ENCODE peak calls at places on chromosomes 16 and 17, in nine cellular contexts. One of them, this sample, is unnamed.

GRCh38 chr17:76940738-76941350 is 72.6 kb downstream of the MGAT5B start:
- DNase-seq in omental fat pad: no peak
- DNase-seq in tibial artery: no peak
- DNase-seq in adrenal gland: no peak
- DNase-seq in left ventricle myocardium inferior: no peak
- DNase-seq in colonic mucosa: no peak
- DNase-seq in stomach: no peak
- DNase-seq in Peyer's patch: no peak
- DNase-seq in astrocyte: no peak
- DNase-seq in this sample: no peak

GRCh38 chr17:45719335-45720071 is 64.6 kb upstream of the CRHR1 start:
- DNase-seq in omental fat pad: no peak
- DNase-seq in tibial artery: no peak
- DNase-seq in adrenal gland: no peak
- DNase-seq in left ventricle myocardium inferior: no peak
- DNase-seq in colonic mucosa: no peak
- DNase-seq in stomach: no peak
- DNase-seq in Peyer's patch: no peak
- DNase-seq in astrocyte: peak
- DNase-seq in this sample: no peak

GRCh38 chr17:73343168-73343634 is 31.4 kb upstream of the CDC42EP4 start:
- DNase-seq in omental fat pad: no peak
- DNase-seq in tibial artery: peak
- DNase-seq in adrenal gland: no peak
- DNase-seq in left ventricle myocardium inferior: peak
- DNase-seq in colonic mucosa: no peak
- DNase-seq in stomach: no peak
- DNase-seq in Peyer's patch: no peak
- DNase-seq in astrocyte: peak
- DNase-seq in this sample: peak

GRCh38 chr17:9886141-9886930 is 18.7 kb downstream of the RCVRN start:
- DNase-seq in omental fat pad: no peak
- DNase-seq in tibial artery: no peak
- DNase-seq in adrenal gland: no peak
- DNase-seq in left ventricle myocardium inferior: no peak
- DNase-seq in colonic mucosa: no peak
- DNase-seq in stomach: no peak
- DNase-seq in Peyer's patch: no peak
- DNase-seq in astrocyte: no peak
- DNase-seq in this sample: no peak

GRCh38 chr17:45029096-45029495 is 22.3 kb downstream of the DCAKD start:
- DNase-seq in omental fat pad: no peak
- DNase-seq in tibial artery: no peak
- DNase-seq in adrenal gland: no peak
- DNase-seq in left ventricle myocardium inferior: no peak
- DNase-seq in colonic mucosa: no peak
- DNase-seq in stomach: no peak
- DNase-seq in Peyer's patch: no peak
- DNase-seq in astrocyte: no peak
- DNase-seq in this sample: no peak

GRCh38 chr16:11100239-11100750 is 155.7 kb downstream of the SOCS1 start:
- DNase-seq in omental fat pad: no peak
- DNase-seq in tibial artery: peak
- DNase-seq in adrenal gland: peak
- DNase-seq in left ventricle myocardium inferior: peak
- DNase-seq in colonic mucosa: no peak
- DNase-seq in stomach: peak
- DNase-seq in Peyer's patch: peak
- DNase-seq in astrocyte: peak
- DNase-seq in this sample: no peak

GRCh38 chr16:70691223-70692129 is 5.6 kb upstream of the MTSS2 start:
- DNase-seq in omental fat pad: peak
- DNase-seq in tibial artery: peak
- DNase-seq in adrenal gland: peak
- DNase-seq in left ventricle myocardium inferior: peak
- DNase-seq in colonic mucosa: peak
- DNase-seq in stomach: peak
- DNase-seq in Peyer's patch: peak
- DNase-seq in astrocyte: peak
- DNase-seq in this sample: no peak

GRCh38 chr17:80979547-80980378 is 11.9 kb upstream of the CHMP6 start:
- DNase-seq in omental fat pad: no peak
- DNase-seq in tibial artery: no peak
- DNase-seq in adrenal gland: no peak
- DNase-seq in left ventricle myocardium inferior: no peak
- DNase-seq in colonic mucosa: no peak
- DNase-seq in stomach: no peak
- DNase-seq in Peyer's patch: no peak
- DNase-seq in astrocyte: no peak
- DNase-seq in this sample: no peak

GRCh38 chr16:17435324-17435723 is 35.4 kb downstream of the XYLT1 start:
- DNase-seq in omental fat pad: no peak
- DNase-seq in tibial artery: no peak
- DNase-seq in adrenal gland: no peak
- DNase-seq in left ventricle myocardium inferior: no peak
- DNase-seq in colonic mucosa: no peak
- DNase-seq in stomach: no peak
- DNase-seq in Peyer's patch: no peak
- DNase-seq in astrocyte: no peak
- DNase-seq in this sample: no peak

GRCh38 chr17:40540448-40540847 is 24.8 kb downstream of the CCR7 start:
- DNase-seq in omental fat pad: no peak
- DNase-seq in tibial artery: peak
- DNase-seq in adrenal gland: no peak
- DNase-seq in left ventricle myocardium inferior: no peak
- DNase-seq in colonic mucosa: no peak
- DNase-seq in stomach: no peak
- DNase-seq in Peyer's patch: no peak
- DNase-seq in astrocyte: no peak
- DNase-seq in this sample: no peak

GRCh38 chr17:81359218-81359617 is 36.0 kb upstream of the BAHCC1 start:
- DNase-seq in omental fat pad: no peak
- DNase-seq in tibial artery: no peak
- DNase-seq in adrenal gland: no peak
- DNase-seq in left ventricle myocardium inferior: no peak
- DNase-seq in colonic mucosa: no peak
- DNase-seq in stomach: no peak
- DNase-seq in Peyer's patch: no peak
- DNase-seq in astrocyte: no peak
- DNase-seq in this sample: no peak

GRCh38 chr16:4008116-4008515 is 108.1 kb downstream of the ADCY9 start:
- DNase-seq in omental fat pad: no peak
- DNase-seq in tibial artery: no peak
- DNase-seq in adrenal gland: no peak
- DNase-seq in left ventricle myocardium inferior: no peak
- DNase-seq in colonic mucosa: no peak
- DNase-seq in stomach: no peak
- DNase-seq in Peyer's patch: no peak
- DNase-seq in astrocyte: no peak
- DNase-seq in this sample: no peak

GRCh38 chr17:58692239-58693055 is at the start of gene RAD51C:
- DNase-seq in omental fat pad: peak
- DNase-seq in tibial artery: peak
- DNase-seq in adrenal gland: peak
- DNase-seq in left ventricle myocardium inferior: peak
- DNase-seq in colonic mucosa: peak
- DNase-seq in stomach: peak
- DNase-seq in Peyer's patch: peak
- DNase-seq in astrocyte: peak
- DNase-seq in this sample: peak

GRCh38 chr17:80899402-80900268 is 92.0 kb upstream of the CHMP6 start:
- DNase-seq in omental fat pad: no peak
- DNase-seq in tibial artery: no peak
- DNase-seq in adrenal gland: peak
- DNase-seq in left ventricle myocardium inferior: no peak
- DNase-seq in colonic mucosa: no peak
- DNase-seq in stomach: peak
- DNase-seq in Peyer's patch: no peak
- DNase-seq in astrocyte: no peak
- DNase-seq in this sample: peak

GRCh38 chr17:42286411-42287295 is 1.6 kb upstream of the STAT5A start:
- DNase-seq in omental fat pad: peak
- DNase-seq in tibial artery: peak
- DNase-seq in adrenal gland: peak
- DNase-seq in left ventricle myocardium inferior: peak
- DNase-seq in colonic mucosa: peak
- DNase-seq in stomach: peak
- DNase-seq in Peyer's patch: peak
- DNase-seq in astrocyte: no peak
- DNase-seq in this sample: no peak

GRCh38 chr17:17269926-17270773 is 10.9 kb downstream of the COPS3 start:
- DNase-seq in omental fat pad: no peak
- DNase-seq in tibial artery: no peak
- DNase-seq in adrenal gland: no peak
- DNase-seq in left ventricle myocardium inferior: no peak
- DNase-seq in colonic mucosa: no peak
- DNase-seq in stomach: no peak
- DNase-seq in Peyer's patch: no peak
- DNase-seq in astrocyte: no peak
- DNase-seq in this sample: no peak

GRCh38 chr17:17280613-17281549 is at the start of gene COPS3:
- DNase-seq in omental fat pad: peak
- DNase-seq in tibial artery: peak
- DNase-seq in adrenal gland: peak
- DNase-seq in left ventricle myocardium inferior: peak
- DNase-seq in colonic mucosa: peak
- DNase-seq in stomach: peak
- DNase-seq in Peyer's patch: peak
- DNase-seq in astrocyte: peak
- DNase-seq in this sample: peak

GRCh38 chr17:17275991-17276390 is 5.1 kb downstream of the COPS3 start:
- DNase-seq in omental fat pad: no peak
- DNase-seq in tibial artery: no peak
- DNase-seq in adrenal gland: no peak
- DNase-seq in left ventricle myocardium inferior: no peak
- DNase-seq in colonic mucosa: no peak
- DNase-seq in stomach: no peak
- DNase-seq in Peyer's patch: peak
- DNase-seq in astrocyte: no peak
- DNase-seq in this sample: no peak
- TF ChIP-seq CTCF in omental fat pad: no peak
- TF ChIP-seq CTCF in tibial artery: no peak
- TF ChIP-seq CTCF in adrenal gland: no peak
- TF ChIP-seq CTCF in left ventricle myocardium inferior: no peak
- TF ChIP-seq CTCF in colonic mucosa: no peak
- TF ChIP-seq CTCF in stomach: no peak
- TF ChIP-seq CTCF in Peyer's patch: no peak
- TF ChIP-seq CTCF in astrocyte: no peak
- TF ChIP-seq CTCF in this sample: no peak

DNA sequence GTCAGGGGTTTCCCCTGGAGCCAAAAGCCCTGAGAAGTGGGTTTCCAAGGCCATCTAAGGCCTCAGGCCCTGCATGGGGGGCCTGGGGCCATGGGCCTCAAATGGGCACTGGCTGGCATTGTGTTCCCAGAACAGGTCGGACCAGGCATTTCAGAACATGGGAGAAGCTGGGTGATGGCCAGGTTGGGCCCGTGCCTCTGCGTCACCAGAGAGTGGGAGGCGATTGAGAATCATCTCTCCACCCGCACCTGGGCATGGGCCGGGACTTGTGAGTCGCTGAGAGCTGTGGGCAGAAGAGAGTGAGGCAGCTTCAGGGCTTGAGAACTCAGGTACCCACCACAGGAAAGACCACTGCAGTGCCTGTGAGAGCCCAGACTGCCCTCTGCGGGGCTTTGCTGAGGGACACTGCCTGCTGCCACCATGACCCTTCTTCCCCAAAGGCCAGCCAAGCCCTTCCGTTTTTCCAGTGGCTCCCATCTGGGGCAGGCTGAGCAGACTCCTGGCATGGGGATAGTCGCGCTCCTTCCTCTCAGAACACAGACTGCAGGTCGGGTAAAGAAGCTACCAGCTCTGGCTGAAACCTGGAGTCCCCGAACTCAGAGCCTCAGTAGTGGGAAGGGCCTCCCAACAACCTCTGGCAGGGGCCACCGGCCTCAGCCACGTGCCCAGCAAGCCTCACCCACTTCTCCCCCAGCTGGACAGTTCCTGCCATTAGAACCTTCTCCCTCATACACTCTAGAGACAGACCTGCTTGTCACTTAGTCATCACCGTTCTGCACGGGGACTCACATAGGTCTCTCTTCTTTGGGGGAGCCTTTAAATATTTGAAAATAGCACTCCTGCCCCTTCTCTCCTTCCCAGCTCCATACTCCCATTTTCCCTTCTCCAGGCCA is 1.6 kb downstream of the RAB11FIP4 start:
- DNase-seq in omental fat pad: no peak
- DNase-seq in tibial artery: peak
- DNase-seq in adrenal gland: no peak
- DNase-seq in left ventricle myocardium inferior: no peak
- DNase-seq in colonic mucosa: no peak
- DNase-seq in stomach: peak
- DNase-seq in Peyer's patch: peak
- DNase-seq in astrocyte: no peak
- DNase-seq in this sample: no peak
- TF ChIP-seq CTCF in omental fat pad: no peak
- TF ChIP-seq CTCF in tibial artery: no peak
- TF ChIP-seq CTCF in adrenal gland: no peak
- TF ChIP-seq CTCF in left ventricle myocardium inferior: no peak
- TF ChIP-seq CTCF in colonic mucosa: no peak
- TF ChIP-seq CTCF in stomach: no peak
- TF ChIP-seq CTCF in Peyer's patch: no peak
- TF ChIP-seq CTCF in astrocyte: no peak
- TF ChIP-seq CTCF in this sample: no peak

GRCh38 chr16:69339289-69340094 is at the start of the genes COG8 and NIP7:
- DNase-seq in omental fat pad: peak
- DNase-seq in tibial artery: peak
- DNase-seq in adrenal gland: peak
- DNase-seq in left ventricle myocardium inferior: peak
- DNase-seq in colonic mucosa: peak
- DNase-seq in stomach: peak
- DNase-seq in Peyer's patch: peak
- DNase-seq in astrocyte: peak
- DNase-seq in this sample: peak
- TF ChIP-seq CTCF in omental fat pad: peak
- TF ChIP-seq CTCF in tibial artery: peak
- TF ChIP-seq CTCF in adrenal gland: peak
- TF ChIP-seq CTCF in left ventricle myocardium inferior: peak
- TF ChIP-seq CTCF in colonic mucosa: peak
- TF ChIP-seq CTCF in stomach: no peak
- TF ChIP-seq CTCF in Peyer's patch: peak
- TF ChIP-seq CTCF in astrocyte: peak
- TF ChIP-seq CTCF in this sample: peak

DNA sequence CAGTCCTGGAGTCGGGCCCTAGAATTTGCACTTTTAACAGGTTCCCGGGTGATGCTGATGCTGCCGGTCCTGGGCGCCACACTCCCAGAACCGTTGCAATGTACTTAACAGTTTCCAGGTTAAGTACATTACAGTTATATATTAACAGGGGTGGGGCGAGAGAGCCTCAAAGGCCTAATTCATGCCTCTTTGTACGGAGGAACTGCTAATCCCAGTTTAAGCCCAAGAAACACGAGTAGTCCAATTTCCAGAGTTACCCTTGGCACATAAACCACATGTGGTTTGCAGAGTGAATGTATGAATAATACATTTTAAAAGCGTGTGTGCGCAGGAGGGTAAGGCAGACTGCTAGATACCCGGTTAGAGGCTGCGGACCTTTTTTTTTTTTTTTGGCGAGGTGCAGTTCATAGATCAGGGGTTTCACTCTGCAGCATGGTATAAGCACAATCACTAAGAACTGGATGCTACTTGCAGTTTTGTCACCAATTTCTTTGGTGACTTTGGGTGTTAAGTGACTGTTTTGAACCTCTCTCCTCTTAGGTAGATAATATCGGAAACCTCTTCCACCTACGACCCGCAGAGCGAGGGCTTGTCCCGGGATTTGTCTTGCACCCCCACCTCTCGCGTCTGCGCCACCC is 714 bp downstream of the COX11 start:
- DNase-seq in omental fat pad: no peak
- DNase-seq in tibial artery: no peak
- DNase-seq in adrenal gland: no peak
- DNase-seq in left ventricle myocardium inferior: no peak
- DNase-seq in colonic mucosa: peak
- DNase-seq in stomach: no peak
- DNase-seq in Peyer's patch: peak
- DNase-seq in astrocyte: peak
- DNase-seq in this sample: no peak
- TF ChIP-seq CTCF in omental fat pad: no peak
- TF ChIP-seq CTCF in tibial artery: peak
- TF ChIP-seq CTCF in adrenal gland: no peak
- TF ChIP-seq CTCF in left ventricle myocardium inferior: no peak
- TF ChIP-seq CTCF in colonic mucosa: no peak
- TF ChIP-seq CTCF in stomach: no peak
- TF ChIP-seq CTCF in Peyer's patch: no peak
- TF ChIP-seq CTCF in astrocyte: no peak
- TF ChIP-seq CTCF in this sample: no peak

This sample was measured in D721Med.